ENCODE peak calls at places on chromosomes 12 and 14, in seven cellular contexts. One of them, this sample, is unnamed.

GRCh38 chr12:44930972-44931600 is 55.0 kb upstream of the NELL2 start:
- DNase-seq in tibial artery: no peak
- DNase-seq in Caki2: peak
- DNase-seq in iPS-NIHi11: peak
- DNase-seq in fibroblast of mammary gland: peak
- DNase-seq in AG04449: peak
- DNase-seq in HuH-7.5: peak
- DNase-seq in this sample: no peak

GRCh38 chr12:78241472-78241871 is 410.8 kb downstream of the NAV3 start:
- DNase-seq in tibial artery: no peak
- DNase-seq in Caki2: no peak
- DNase-seq in iPS-NIHi11: no peak
- DNase-seq in fibroblast of mammary gland: no peak
- DNase-seq in AG04449: no peak
- DNase-seq in HuH-7.5: no peak
- DNase-seq in this sample: no peak

GRCh38 chr14:79480212-79480611 is 731.1 kb downstream of the DIO2 start:
- DNase-seq in tibial artery: no peak
- DNase-seq in Caki2: no peak
- DNase-seq in iPS-NIHi11: no peak
- DNase-seq in fibroblast of mammary gland: no peak
- DNase-seq in AG04449: no peak
- DNase-seq in HuH-7.5: no peak
- DNase-seq in this sample: no peak

GRCh38 chr12:107127482-107128185 is 34.3 kb upstream of the CRY1 start:
- DNase-seq in tibial artery: no peak
- DNase-seq in Caki2: no peak
- DNase-seq in iPS-NIHi11: no peak
- DNase-seq in fibroblast of mammary gland: no peak
- DNase-seq in AG04449: no peak
- DNase-seq in HuH-7.5: no peak
- DNase-seq in this sample: peak

GRCh38 chr14:92949496-92950192 is 26.7 kb downstream of the CHGA start:
- DNase-seq in tibial artery: no peak
- DNase-seq in Caki2: no peak
- DNase-seq in iPS-NIHi11: no peak
- DNase-seq in fibroblast of mammary gland: no peak
- DNase-seq in AG04449: no peak
- DNase-seq in HuH-7.5: no peak
- DNase-seq in this sample: no peak

GRCh38 chr14:64387232-64387737 is 868 bp upstream of the MTHFD1 start:
- DNase-seq in tibial artery: peak
- DNase-seq in Caki2: no peak
- DNase-seq in iPS-NIHi11: peak
- DNase-seq in fibroblast of mammary gland: peak
- DNase-seq in AG04449: no peak
- DNase-seq in HuH-7.5: no peak
- DNase-seq in this sample: no peak

GRCh38 chr14:90483551-90483950 is 86.7 kb downstream of the CALM1 start:
- DNase-seq in tibial artery: no peak
- DNase-seq in Caki2: no peak
- DNase-seq in iPS-NIHi11: peak
- DNase-seq in fibroblast of mammary gland: no peak
- DNase-seq in AG04449: no peak
- DNase-seq in HuH-7.5: no peak
- DNase-seq in this sample: no peak

GRCh38 chr14:65297744-65298143 is 114.8 kb upstream of the FUT8 start:
- DNase-seq in tibial artery: no peak
- DNase-seq in Caki2: no peak
- DNase-seq in iPS-NIHi11: no peak
- DNase-seq in fibroblast of mammary gland: no peak
- DNase-seq in AG04449: no peak
- DNase-seq in HuH-7.5: no peak
- DNase-seq in this sample: no peak

GRCh38 chr14:81727243-81727642 is 193.6 kb upstream of the SEL1L start:
- DNase-seq in tibial artery: peak
- DNase-seq in Caki2: no peak
- DNase-seq in iPS-NIHi11: no peak
- DNase-seq in fibroblast of mammary gland: peak
- DNase-seq in AG04449: no peak
- DNase-seq in HuH-7.5: no peak
- DNase-seq in this sample: no peak

GRCh38 chr14:102928412-102929348 is 6.2 kb downstream of the AMN start:
- DNase-seq in tibial artery: peak
- DNase-seq in Caki2: no peak
- DNase-seq in iPS-NIHi11: peak
- DNase-seq in fibroblast of mammary gland: no peak
- DNase-seq in AG04449: no peak
- DNase-seq in HuH-7.5: no peak
- DNase-seq in this sample: peak

GRCh38 chr14:104598039-104598438 is 6.5 kb downstream of the TMEM179 start:
- DNase-seq in tibial artery: no peak
- DNase-seq in Caki2: no peak
- DNase-seq in iPS-NIHi11: no peak
- DNase-seq in fibroblast of mammary gland: no peak
- DNase-seq in AG04449: no peak
- DNase-seq in HuH-7.5: no peak
- DNase-seq in this sample: no peak

GRCh38 chr12:33476058-33476457 is 36.4 kb upstream of the SYT10 start:
- DNase-seq in tibial artery: no peak
- DNase-seq in Caki2: no peak
- DNase-seq in iPS-NIHi11: no peak
- DNase-seq in fibroblast of mammary gland: peak
- DNase-seq in AG04449: no peak
- DNase-seq in HuH-7.5: no peak
- DNase-seq in this sample: no peak

GRCh38 chr12:2845280-2845679 is 10.4 kb upstream of the NRIP2 start:
- DNase-seq in tibial artery: no peak
- DNase-seq in Caki2: no peak
- DNase-seq in iPS-NIHi11: no peak
- DNase-seq in fibroblast of mammary gland: peak
- DNase-seq in AG04449: peak
- DNase-seq in HuH-7.5: no peak
- DNase-seq in this sample: no peak

GRCh38 chr12:2309647-2310046 is 256.9 kb downstream of the CACNA1C start:
- DNase-seq in tibial artery: no peak
- DNase-seq in Caki2: no peak
- DNase-seq in iPS-NIHi11: no peak
- DNase-seq in fibroblast of mammary gland: no peak
- DNase-seq in AG04449: no peak
- DNase-seq in HuH-7.5: no peak
- DNase-seq in this sample: no peak

GRCh38 chr14:75561013-75561432 is 17.4 kb upstream of the FLVCR2 start:
- DNase-seq in tibial artery: peak
- DNase-seq in Caki2: peak
- DNase-seq in iPS-NIHi11: peak
- DNase-seq in fibroblast of mammary gland: peak
- DNase-seq in AG04449: no peak
- DNase-seq in HuH-7.5: peak
- DNase-seq in this sample: peak

GRCh38 chr12:111274820-111275219 is 94.1 kb downstream of the PHETA1 start:
- DNase-seq in tibial artery: no peak
- DNase-seq in Caki2: peak
- DNase-seq in iPS-NIHi11: peak
- DNase-seq in fibroblast of mammary gland: peak
- DNase-seq in AG04449: no peak
- DNase-seq in HuH-7.5: no peak
- DNase-seq in this sample: no peak

GRCh38 chr14:96037891-96038557 is 1.1 kb upstream of the C14orf132 start:
- DNase-seq in tibial artery: peak
- DNase-seq in Caki2: peak
- DNase-seq in iPS-NIHi11: peak
- DNase-seq in fibroblast of mammary gland: peak
- DNase-seq in AG04449: no peak
- DNase-seq in HuH-7.5: peak
- DNase-seq in this sample: no peak

GRCh38 chr12:77841467-77842054 is 10.9 kb downstream of the NAV3 start:
- DNase-seq in tibial artery: no peak
- DNase-seq in Caki2: no peak
- DNase-seq in iPS-NIHi11: no peak
- DNase-seq in fibroblast of mammary gland: no peak
- DNase-seq in AG04449: no peak
- DNase-seq in HuH-7.5: peak
- DNase-seq in this sample: no peak

GRCh38 chr12:116257213-116257612 is 20.3 kb downstream of the MED13L start:
- DNase-seq in tibial artery: no peak
- DNase-seq in Caki2: no peak
- DNase-seq in iPS-NIHi11: peak
- DNase-seq in fibroblast of mammary gland: peak
- DNase-seq in AG04449: no peak
- DNase-seq in HuH-7.5: no peak
- DNase-seq in this sample: no peak

GRCh38 chr12:109797905-109798669 is 35.1 kb downstream of the TRPV4 start:
- DNase-seq in tibial artery: no peak
- DNase-seq in Caki2: no peak
- DNase-seq in iPS-NIHi11: peak
- DNase-seq in fibroblast of mammary gland: no peak
- DNase-seq in AG04449: no peak
- DNase-seq in HuH-7.5: no peak
- DNase-seq in this sample: no peak

GRCh38 chr14:63770187-63770807 is 42.4 kb upstream of the SGPP1 start:
- DNase-seq in tibial artery: peak
- DNase-seq in Caki2: peak
- DNase-seq in iPS-NIHi11: no peak
- DNase-seq in fibroblast of mammary gland: peak
- DNase-seq in AG04449: peak
- DNase-seq in HuH-7.5: peak
- DNase-seq in this sample: no peak

GRCh38 chr14:96660135-96660534 is 137.0 kb upstream of the VRK1 start:
- DNase-seq in tibial artery: no peak
- DNase-seq in Caki2: no peak
- DNase-seq in iPS-NIHi11: no peak
- DNase-seq in fibroblast of mammary gland: no peak
- DNase-seq in AG04449: no peak
- DNase-seq in HuH-7.5: no peak
- DNase-seq in this sample: no peak

GRCh38 chr14:42047421-42048045 is 440.9 kb downstream of the LRFN5 start:
- DNase-seq in tibial artery: no peak
- DNase-seq in Caki2: no peak
- DNase-seq in iPS-NIHi11: peak
- DNase-seq in fibroblast of mammary gland: peak
- DNase-seq in AG04449: no peak
- DNase-seq in HuH-7.5: no peak
- DNase-seq in this sample: no peak

GRCh38 chr14:36505892-36506731 is 13.9 kb downstream of the NKX2-1 start:
- DNase-seq in tibial artery: no peak
- DNase-seq in Caki2: no peak
- DNase-seq in iPS-NIHi11: peak
- DNase-seq in fibroblast of mammary gland: no peak
- DNase-seq in AG04449: no peak
- DNase-seq in HuH-7.5: no peak
- DNase-seq in this sample: no peak

GRCh38 chr12:94561943-94562411 is 88.4 kb downstream of the TMCC3 start:
- DNase-seq in tibial artery: no peak
- DNase-seq in Caki2: peak
- DNase-seq in iPS-NIHi11: no peak
- DNase-seq in fibroblast of mammary gland: no peak
- DNase-seq in AG04449: no peak
- DNase-seq in HuH-7.5: no peak
- DNase-seq in this sample: peak

GRCh38 chr14:65751510-65751909 is 339.0 kb downstream of the FUT8 start:
- DNase-seq in tibial artery: no peak
- DNase-seq in Caki2: no peak
- DNase-seq in iPS-NIHi11: no peak
- DNase-seq in fibroblast of mammary gland: no peak
- DNase-seq in AG04449: no peak
- DNase-seq in HuH-7.5: no peak
- DNase-seq in this sample: no peak

GRCh38 chr12:47741340-47741703 is 16.0 kb upstream of the ENDOU start:
- DNase-seq in tibial artery: peak
- DNase-seq in Caki2: no peak
- DNase-seq in iPS-NIHi11: peak
- DNase-seq in fibroblast of mammary gland: no peak
- DNase-seq in AG04449: no peak
- DNase-seq in HuH-7.5: no peak
- DNase-seq in this sample: peak

GRCh38 chr12:128314611-128315010 is 47.6 kb downstream of the TMEM132C start:
- DNase-seq in tibial artery: no peak
- DNase-seq in Caki2: no peak
- DNase-seq in iPS-NIHi11: no peak
- DNase-seq in fibroblast of mammary gland: no peak
- DNase-seq in AG04449: no peak
- DNase-seq in HuH-7.5: no peak
- DNase-seq in this sample: no peak

GRCh38 chr14:51028851-51029754 is 65.8 kb downstream of the TRIM9 start:
- DNase-seq in tibial artery: no peak
- DNase-seq in Caki2: no peak
- DNase-seq in iPS-NIHi11: no peak
- DNase-seq in fibroblast of mammary gland: no peak
- DNase-seq in AG04449: no peak
- DNase-seq in HuH-7.5: no peak
- DNase-seq in this sample: no peak

GRCh38 chr14:52446355-52446754 is 106.0 kb downstream of the TXNDC16 start:
- DNase-seq in tibial artery: no peak
- DNase-seq in Caki2: no peak
- DNase-seq in iPS-NIHi11: no peak
- DNase-seq in fibroblast of mammary gland: no peak
- DNase-seq in AG04449: no peak
- DNase-seq in HuH-7.5: no peak
- DNase-seq in this sample: no peak

GRCh38 chr12:101773560-101774206 is 34.4 kb upstream of the SYCP3 start:
- DNase-seq in tibial artery: peak
- DNase-seq in Caki2: peak
- DNase-seq in iPS-NIHi11: peak
- DNase-seq in fibroblast of mammary gland: peak
- DNase-seq in AG04449: peak
- DNase-seq in HuH-7.5: peak
- DNase-seq in this sample: no peak

GRCh38 chr12:53698948-53699672 is 23.2 kb upstream of the ATP5MC2 start:
- DNase-seq in tibial artery: no peak
- DNase-seq in Caki2: no peak
- DNase-seq in iPS-NIHi11: no peak
- DNase-seq in fibroblast of mammary gland: no peak
- DNase-seq in AG04449: no peak
- DNase-seq in HuH-7.5: no peak
- DNase-seq in this sample: no peak

GRCh38 chr12:124315316-124315924 is 20.5 kb downstream of the RFLNA start:
- DNase-seq in tibial artery: no peak
- DNase-seq in Caki2: no peak
- DNase-seq in iPS-NIHi11: no peak
- DNase-seq in fibroblast of mammary gland: no peak
- DNase-seq in AG04449: no peak
- DNase-seq in HuH-7.5: no peak
- DNase-seq in this sample: no peak

GRCh38 chr12:48827513-48828096 is 9.3 kb downstream of the CACNB3 start:
- DNase-seq in tibial artery: no peak
- DNase-seq in Caki2: no peak
- DNase-seq in iPS-NIHi11: no peak
- DNase-seq in fibroblast of mammary gland: no peak
- DNase-seq in AG04449: no peak
- DNase-seq in HuH-7.5: no peak
- DNase-seq in this sample: no peak

GRCh38 chr12:45543887-45544286 is 185.6 kb upstream of the ARID2 start:
- DNase-seq in tibial artery: peak
- DNase-seq in Caki2: peak
- DNase-seq in iPS-NIHi11: peak
- DNase-seq in fibroblast of mammary gland: peak
- DNase-seq in AG04449: peak
- DNase-seq in HuH-7.5: peak
- DNase-seq in this sample: peak

GRCh38 chr14:81252278-81252677 is 31.5 kb upstream of the GTF2A1 start:
- DNase-seq in tibial artery: no peak
- DNase-seq in Caki2: no peak
- DNase-seq in iPS-NIHi11: no peak
- DNase-seq in fibroblast of mammary gland: no peak
- DNase-seq in AG04449: no peak
- DNase-seq in HuH-7.5: no peak
- DNase-seq in this sample: no peak

GRCh38 chr12:49950310-49951251 is at the start of gene AQP2:
- DNase-seq in tibial artery: no peak
- DNase-seq in Caki2: no peak
- DNase-seq in iPS-NIHi11: no peak
- DNase-seq in fibroblast of mammary gland: no peak
- DNase-seq in AG04449: no peak
- DNase-seq in HuH-7.5: no peak
- DNase-seq in this sample: no peak

GRCh38 chr12:62693291-62694040 is 226.8 kb downstream of the MON2 start:
- DNase-seq in tibial artery: no peak
- DNase-seq in Caki2: no peak
- DNase-seq in iPS-NIHi11: no peak
- DNase-seq in fibroblast of mammary gland: peak
- DNase-seq in AG04449: no peak
- DNase-seq in HuH-7.5: no peak
- DNase-seq in this sample: no peak

This sample was measured in Peyer's patch.